ENCODE peak calls at places on chromosomes 16 and 17, in five cellular contexts. N, A, B, D and T are unnamed samples.

GRCh38 chr17:68195667-68196393 is 52.0 kb upstream of the AMZ2 start:
- DNase-seq in N (no peak), A (no peak), B (no peak), D (no peak), T (no peak)

GRCh38 chr17:19384723-19385391 is 2.1 kb downstream of the MFAP4 start:
- DNase-seq in N (peak; percentile 79), A (peak; percentile 67), B (peak; percentile 88), D (no peak), T (no peak)

GRCh38 chr17:48487221-48487620 is 43.6 kb downstream of the HOXB1 start:
- DNase-seq in N (no peak), A (no peak), B (no peak), D (no peak), T (no peak)

GRCh38 chr16:2518823-2519710 is 1.1 kb upstream of the AMDHD2 start:
- DNase-seq in N (no peak), A (no peak), B (no peak), D (no peak), T (no peak)

GRCh38 chr17:51046527-51047384 is 73.9 kb downstream of the SPAG9 start:
- DNase-seq in N (peak; percentile 64), A (peak; percentile 58), B (peak; percentile 44), D (no peak), T (no peak)

GRCh38 chr17:46144246-46144645 is 49.0 kb downstream of the KANSL1 start:
- DNase-seq in N (no peak), A (no peak), B (no peak), D (no peak), T (no peak)

GRCh38 chr17:13410214-13410613 is 191.5 kb downstream of the HS3ST3A1 start:
- DNase-seq in N (no peak), A (no peak), B (no peak), D (no peak), T (no peak)

GRCh38 chr17:60305141-60305540 is 86.8 kb downstream of the USP32 start:
- DNase-seq in N (no peak), A (no peak), B (no peak), D (peak; percentile 27), T (no peak)

GRCh38 chr16:55370762-55371482 is 46.9 kb downstream of the IRX6 start:
- DNase-seq in N (peak; percentile 14), A (no peak), B (no peak), D (peak; percentile 2), T (no peak)